ENCODE peak calls at places on chromosomes 12 and 14, in six cellular contexts. H is endodermal cell, A is vagina, V is GM23338, Z is ovary, P is fibroblast of lung. J is an unnamed sample. For H3K4me1, the result is how much of the 10 kb centered on the place peaks cover.

GRCh38 chr12:92158711-92159534 is 13.3 kb upstream of the BTG1 start:
- DNase-seq in A (no peak), Z (no peak), V (no peak), H (no peak), P (peak), J (no peak)

GRCh38 chr12:21239866-21240265 is 94.9 kb downstream of the SLCO1A2 start:
- DNase-seq in V (no peak), P (no peak), Z (no peak), A (no peak), H (no peak), J (no peak)

GRCh38 chr14:57390806-57391562 is 598 bp downstream of the NAA30 start:
- DNase-seq in Z (peak), V (peak), H (peak), A (no peak), P (peak), J (peak)

GRCh38 chr14:75299576-75299975 is 20.9 kb downstream of the FOS start:
- DNase-seq in P (no peak), A (no peak), V (no peak), Z (no peak), H (no peak), J (no peak)

GRCh38 chr12:22481557-22482104 is 62.7 kb downstream of the C2CD5 start:
- DNase-seq in H (no peak), V (no peak), Z (no peak), A (no peak), P (no peak), J (no peak)

GRCh38 chr12:82687020-82687951 is 580 bp downstream of the TMTC2 start:
- DNase-seq in P (peak), V (peak), A (no peak), H (peak), Z (peak), J (peak)

GRCh38 chr12:14048949-14049545 is 67.6 kb upstream of the GRIN2B start:
- DNase-seq in P (no peak), Z (no peak), V (no peak), A (no peak), H (no peak), J (no peak)

GRCh38 chr14:64542839-64543207 is 2.3 kb downstream of the HSPA2 start:
- DNase-seq in V (no peak), Z (no peak), A (no peak), H (no peak), P (no peak), J (no peak)

GRCh38 chr12:107663277-107663676 is 22.3 kb upstream of the PWP1 start:
- DNase-seq in P (no peak), A (no peak), Z (no peak), V (no peak), H (no peak), J (no peak)

GRCh38 chr14:50342211-50343080 is 30.3 kb downstream of the DMAC2L start:
- DNase-seq in Z (peak), H (peak), V (peak), P (peak), A (peak), J (peak)

GRCh38 chr14:35940291-35940690 is 114.2 kb downstream of the BRMS1L start:
- DNase-seq in H (no peak), P (peak), Z (no peak), V (no peak), A (no peak), J (no peak)

GRCh38 chr12:41932470-41932991 is 212.1 kb downstream of the GXYLT1 start:
- DNase-seq in H (peak), V (peak), P (peak), Z (peak), A (no peak), J (no peak)

GRCh38 chr12:120361506-120362208 is 7.3 kb downstream of the MSI1 start:
- DNase-seq in A (no peak), H (peak), P (peak), Z (peak), V (peak), J (peak)

GRCh38 chr14:90140298-90140955 is 78.6 kb downstream of the KCNK13 start:
- DNase-seq in V (peak), H (no peak), P (no peak), Z (no peak), A (no peak), J (no peak)

GRCh38 chr12:6607751-6608591 is 792 bp upstream of the CHD4 start:
- DNase-seq in H (peak), V (peak), A (peak), Z (peak), P (peak), J (no peak)

GRCh38 chr12:102634216-102634615 is 153.9 kb upstream of the IGF1 start:
- DNase-seq in A (no peak), H (no peak), P (peak), Z (no peak), V (no peak), J (no peak)

GRCh38 chr14:61668267-61668666 is 27.0 kb upstream of the HIF1A start:
- DNase-seq in P (no peak), A (no peak), V (no peak), Z (no peak), H (no peak), J (no peak)

GRCh38 chr12:56084958-56085543 is 5.1 kb downstream of the ERBB3 start:
- DNase-seq in Z (no peak), A (no peak), V (peak), H (peak), P (no peak), J (no peak)

GRCh38 chr12:57133013-57133569 is 4.8 kb downstream of the LRP1 start:
- DNase-seq in H (peak), P (peak), Z (no peak), A (no peak), V (peak), J (no peak)

GRCh38 chr14:85175556-85175955 is 354.4 kb upstream of the FLRT2 start:
- DNase-seq in H (no peak), A (no peak), Z (no peak), V (no peak), P (peak), J (no peak)

GRCh38 chr12:2551514-2551913 is 243.3 kb upstream of the FKBP4 start:
- DNase-seq in H (no peak), A (no peak), P (no peak), Z (no peak), V (no peak), J (no peak)

GRCh38 chr12:58416211-58416610 is 474.8 kb downstream of the ATP23 start:
- DNase-seq in Z (no peak), P (peak), V (no peak), H (no peak), A (no peak), J (no peak)

GRCh38 chr14:105481886-105482454 is 4.7 kb upstream of the CRIP1 start:
- DNase-seq in V (peak), P (peak), A (no peak), Z (peak), H (peak), J (peak)

GRCh38 chr14:92037989-92038388 is 1.9 kb downstream of the TRIP11 start:
- DNase-seq in V (no peak), A (no peak), H (no peak), Z (no peak), P (no peak), J (no peak)

GRCh38 chr12:99154264-99154982 is 493.1 kb upstream of the GARIN6 start:
- DNase-seq in H (peak), A (no peak), V (peak), Z (no peak), P (no peak), J (no peak)

GRCh38 chr12:113802000-113802749 is 163.9 kb downstream of the RBM19 start:
- DNase-seq in H (no peak), A (no peak), V (no peak), Z (no peak), P (no peak), J (no peak)

GRCh38 chr12:49869816-49870500 is 27.1 kb upstream of the BCDIN3D start:
- DNase-seq in P (no peak), V (no peak), Z (no peak), H (peak), A (peak), J (no peak)

GRCh38 chr12:54555670-54556257 is 6.4 kb downstream of the PDE1B start:
- DNase-seq in A (no peak), Z (no peak), V (no peak), H (no peak), P (no peak), J (no peak)

GRCh38 chr14:26380616-26381015 is 217.2 kb downstream of the NOVA1 start:
- DNase-seq in V (no peak), A (no peak), P (no peak), H (no peak), Z (no peak), J (no peak)

GRCh38 chr12:29427964-29428363 is 47.0 kb upstream of the ERGIC2 start:
- DNase-seq in A (no peak), H (peak), Z (no peak), P (no peak), V (peak), J (no peak)

GRCh38 chr12:70831538-70831937 is 89.0 kb downstream of the PTPRR start:
- DNase-seq in A (no peak), Z (no peak), H (no peak), P (peak), V (no peak), J (no peak)

GRCh38 chr12:53974084-53975018 is at the start of gene HOTAIR:
- DNase-seq in V (peak), Z (no peak), P (no peak), H (peak), A (no peak), J (no peak)

GRCh38 chr12:111424189-111424792 is 18.6 kb downstream of the SH2B3 start:
- DNase-seq in H (no peak), P (no peak), Z (no peak), V (no peak), A (no peak), J (no peak)
- H3K27ac ChIP-seq in H (no peak), P (peak), Z (no peak), V (peak), A (no peak), J (no peak)

DNA sequence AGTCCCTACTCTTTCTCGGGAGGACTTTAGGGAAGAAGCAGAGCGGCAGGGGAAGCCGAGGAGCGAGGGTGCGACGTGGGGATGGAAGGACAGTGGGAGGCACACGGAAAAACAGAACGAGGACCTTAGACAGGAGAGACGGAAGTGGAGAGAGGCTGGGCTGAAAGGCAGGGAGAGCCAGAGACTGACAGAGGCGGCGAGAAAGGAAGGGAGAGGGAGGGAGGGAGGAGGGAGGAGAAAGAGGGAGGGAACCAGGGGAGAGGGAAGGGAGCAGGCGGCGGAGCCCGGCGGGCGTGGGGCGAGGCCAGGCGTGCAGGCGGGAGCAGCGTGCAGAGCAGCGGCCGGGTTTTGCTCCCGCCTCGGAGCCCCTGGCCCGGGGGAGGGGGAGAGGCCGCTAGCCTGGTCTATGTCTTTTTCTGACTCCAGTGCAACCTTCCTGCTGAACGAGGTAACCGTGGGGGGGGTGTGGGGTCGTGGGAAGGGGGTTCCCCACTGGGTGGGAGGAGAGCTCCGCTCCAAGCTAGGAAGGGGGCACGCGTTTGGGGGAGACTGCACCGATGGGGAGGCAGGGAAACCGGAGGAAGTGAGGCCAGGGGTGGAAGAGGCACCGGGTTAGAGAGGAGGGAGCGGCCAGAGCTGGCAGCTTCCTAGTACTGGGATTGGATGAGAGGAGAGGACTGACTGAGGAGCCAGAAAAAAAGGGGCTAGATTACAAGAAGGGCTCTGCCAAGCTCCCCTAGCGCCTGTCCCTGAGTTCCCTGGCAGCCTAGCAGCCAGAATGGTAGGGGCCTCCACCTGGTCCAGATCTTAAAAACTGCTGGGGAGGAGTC is 2.8 kb upstream of the CACNB3 start:
- DNase-seq in H (peak), A (no peak), Z (peak), V (peak), P (peak), J (peak)
- H3K4me1 ChIP-seq in H (under half), A (half or more), Z (under half), V (under half), P (under half), J (under half)

DNA sequence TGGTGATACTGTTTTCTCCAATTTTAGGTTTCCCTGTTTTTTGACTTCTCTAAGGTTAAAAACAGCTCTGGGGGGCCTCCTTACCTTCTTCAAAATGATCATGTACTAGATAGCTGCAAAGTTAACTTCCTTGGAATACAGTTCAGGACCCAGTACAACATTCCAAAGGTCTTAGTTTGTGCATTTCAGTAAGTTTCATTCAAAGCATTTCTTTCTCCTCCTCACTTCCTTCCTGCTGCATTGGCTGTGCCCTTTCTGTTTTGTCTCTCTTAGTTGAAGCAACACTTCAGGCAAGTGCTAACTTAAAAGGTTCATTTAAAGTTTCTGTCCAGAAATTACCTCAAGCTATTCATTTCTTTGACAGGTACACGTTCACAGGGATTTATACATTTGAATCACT is 95.7 kb downstream of the SCN8A start:
- DNase-seq in V (no peak), A (no peak), P (peak), H (no peak), Z (no peak), J (no peak)
- H3K4me3 ChIP-seq in V (no peak), A (no peak), P (no peak), H (no peak), Z (no peak), J (no peak)

DNA sequence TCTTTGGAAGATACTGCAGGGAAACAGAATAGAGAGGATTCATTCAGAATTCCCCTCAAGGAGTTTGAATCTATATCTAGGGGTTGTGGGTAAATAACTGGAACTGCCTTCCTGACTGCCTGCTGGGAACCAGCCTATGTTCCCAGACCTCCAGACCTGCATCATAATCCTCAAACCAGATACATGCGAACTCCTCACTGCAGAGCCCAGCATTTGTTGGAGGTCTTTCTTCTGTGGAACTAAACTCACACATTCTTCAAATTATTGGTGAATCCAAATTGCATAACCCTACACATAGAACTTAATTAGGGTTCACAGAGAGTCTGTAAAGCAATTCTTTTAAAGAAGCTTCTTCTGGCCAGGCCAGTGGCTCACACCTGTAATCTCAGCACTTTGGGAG is 40.9 kb downstream of the GPR19 start:
- DNase-seq in V (no peak), P (no peak), A (no peak), H (no peak), Z (no peak), J (no peak)
- H3K27ac ChIP-seq in V (no peak), P (no peak), A (no peak), H (no peak), Z (no peak), J (no peak)

GRCh38 chr14:55071051-55071450 is 19.6 kb downstream of the MAPK1IP1L start:
- DNase-seq in Z (no peak), V (no peak), H (no peak), A (no peak), P (peak), J (no peak)
- H3K4me1 ChIP-seq in Z (under half), V (under half), H (under half), A (under half), P (under half), J (under half)

DNA sequence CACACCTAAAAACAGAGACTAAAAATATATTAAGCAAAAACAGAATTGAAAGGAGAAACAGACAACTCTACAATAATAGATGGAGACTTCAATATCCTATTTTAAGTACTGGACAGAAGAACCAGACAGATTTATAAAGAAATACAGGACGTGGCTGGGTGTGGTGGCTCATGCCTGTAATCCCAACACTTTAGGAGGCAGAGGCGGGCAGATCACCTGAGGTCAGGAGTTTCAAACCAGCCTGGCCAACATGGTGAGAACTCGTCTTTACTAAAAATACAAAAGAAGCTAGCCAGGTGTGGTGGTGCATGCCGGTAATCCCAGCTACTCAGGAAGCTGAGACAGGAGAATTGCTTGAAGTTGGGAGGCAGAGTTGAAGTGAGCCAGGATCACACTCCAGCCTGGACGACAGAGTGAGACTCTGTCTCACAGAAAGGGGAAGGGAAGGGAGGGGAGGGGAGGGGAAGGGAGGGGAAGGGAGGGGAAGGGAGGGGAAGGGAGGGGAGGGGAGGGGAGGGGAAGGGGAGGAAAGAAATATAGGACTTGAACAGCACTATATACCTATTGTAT is 53.0 kb downstream of the CDK17 start:
- DNase-seq in P (no peak), H (peak), A (no peak), V (no peak), Z (no peak), J (no peak)
- H3K4me3 ChIP-seq in P (peak), H (no peak), A (peak), V (no peak), Z (peak), J (no peak)

GRCh38 chr14:103281496-103282231 is 52.4 kb upstream of the EIF5 start:
- DNase-seq in V (peak), Z (peak), H (peak), A (peak), P (peak), J (no peak)

GRCh38 chr14:103282932-103283331 is 51.1 kb upstream of the EIF5 start:
- DNase-seq in P (no peak), Z (no peak), A (peak), V (no peak), H (no peak), J (no peak)

GRCh38 chr14:103280278-103280917 is 53.6 kb upstream of the EIF5 start:
- DNase-seq in A (no peak), P (no peak), Z (no peak), V (no peak), H (no peak), J (no peak)

GRCh38 chr14:103275000-103275399 is 59.0 kb upstream of the EIF5 start:
- DNase-seq in H (no peak), Z (no peak), A (no peak), P (no peak), V (no peak), J (no peak)

DNA sequence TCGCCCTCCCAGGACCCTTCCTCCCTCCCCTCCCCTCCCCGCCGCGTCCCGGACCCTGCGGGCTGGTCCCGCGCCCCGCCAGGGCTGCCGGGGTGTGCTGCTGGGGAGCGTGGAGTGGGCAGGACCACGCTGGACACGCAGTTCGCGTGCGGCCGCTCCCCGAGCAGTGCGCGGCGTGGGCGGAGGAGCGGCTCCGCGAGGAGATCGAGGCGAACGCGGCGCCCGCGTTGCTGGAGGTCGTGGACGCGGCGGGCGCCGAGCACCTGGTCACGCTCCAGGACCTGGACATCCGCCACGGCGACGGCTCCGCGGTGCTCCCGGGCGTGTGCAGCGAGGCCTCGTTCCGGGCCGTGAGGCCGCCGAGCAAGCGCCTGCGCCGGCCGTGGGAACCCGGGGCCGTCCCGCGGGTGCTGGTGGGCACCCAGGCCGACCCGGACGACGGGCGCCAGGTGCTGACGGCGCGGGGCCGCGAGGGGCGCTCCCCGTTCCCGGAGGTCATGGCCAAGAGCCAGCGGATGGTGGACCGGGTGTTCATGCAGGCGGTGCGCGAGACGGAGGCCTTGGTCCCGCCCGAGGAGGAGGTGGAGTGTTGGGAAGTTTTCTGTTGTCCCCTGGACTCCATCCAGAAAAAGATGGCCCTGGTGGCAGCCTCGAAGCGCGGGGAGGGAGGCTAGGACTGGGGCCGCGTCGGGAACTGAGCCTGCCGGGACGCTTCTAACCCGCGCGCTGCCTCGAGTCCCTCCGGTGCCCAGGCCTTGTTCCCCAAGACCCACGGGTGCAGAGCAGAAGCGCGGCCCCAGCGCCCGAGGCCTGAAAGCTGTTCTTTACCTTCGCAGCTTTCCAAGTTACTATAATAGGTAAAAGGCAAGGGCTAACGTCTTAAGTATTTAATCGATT is 54.7 kb upstream of the EIF5 start:
- DNase-seq in Z (peak), V (peak), A (peak), H (peak), P (no peak), J (no peak)
- H3K27ac ChIP-seq in Z (no peak), V (no peak), A (peak), H (no peak), P (no peak), J (no peak)

DNA sequence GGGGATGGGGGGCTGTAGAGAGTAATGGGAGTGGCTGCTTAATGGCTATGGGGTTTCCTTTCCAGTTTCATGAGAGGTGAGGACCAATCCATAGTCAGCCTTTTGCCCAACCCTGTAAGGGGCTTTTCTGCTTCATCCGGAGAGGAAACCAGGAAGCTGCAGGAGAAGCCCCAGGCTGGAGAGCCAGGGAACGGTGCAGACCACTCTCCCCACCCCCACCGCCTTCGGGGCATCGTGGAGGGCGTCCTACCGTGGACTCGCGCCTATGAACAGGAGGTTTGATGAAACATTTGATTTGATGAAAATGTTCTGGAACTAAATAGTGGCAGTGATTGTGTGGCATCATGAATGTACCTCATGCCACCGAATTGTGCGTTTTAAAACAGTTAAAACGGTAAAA is 204.3 kb upstream of the DIO3 start:
- DNase-seq in H (no peak), A (no peak), P (no peak), V (no peak), Z (peak), J (no peak)
- H3K4me1 ChIP-seq in H (under half), A (under half), P (under half), V (under half), Z (under half), J (under half)